ENCODE peak calls at places on chromosomes 5 and 9, in four cellular contexts. O is mammary epithelial cell; V is psoas muscle; B is effector memory CD4-positive, alpha-beta T cell. J is an unnamed sample.

GRCh38 chr5:76943006-76943405 is 9.8 kb upstream of the CRHBP start:
- DNase-seq in O (no peak), V (no peak), B (no peak), J (no peak)

GRCh38 chr9:77896269-77897245 is 135.1 kb downstream of the GNAQ start:
- DNase-seq in B (no peak), O (no peak), V (peak; percentile 33), J (no peak)

GRCh38 chr5:158286827-158287226 is 427.9 kb upstream of the CLINT1 start:
- DNase-seq in B (no peak), O (no peak), V (no peak), J (no peak)

GRCh38 chr5:54548565-54548964 is 31.0 kb downstream of the SNX18 start:
- DNase-seq in B (no peak), O (no peak), V (no peak), J (no peak)

GRCh38 chr9:34993502-34994428 is 4.2 kb downstream of the DNAJB5 start:
- DNase-seq in B (no peak), V (peak; percentile 95), O (no peak), J (peak; percentile 74)

GRCh38 chr9:116494815-116495634 is 192.1 kb upstream of the TRIM32 start:
- DNase-seq in V (no peak), O (no peak), B (no peak), J (no peak)

GRCh38 chr5:151038801-151039238 is 18.4 kb downstream of the GPX3 start:
- DNase-seq in V (peak; percentile 62), O (peak; percentile 68), B (no peak), J (peak; percentile 62)

GRCh38 chr5:77707786-77708185 is 68.4 kb downstream of the TBCA start:
- DNase-seq in O (no peak), V (no peak), B (no peak), J (no peak)

GRCh38 chr5:55820488-55820887 is 30.7 kb upstream of the IL31RA start:
- DNase-seq in O (no peak), B (no peak), V (no peak), J (no peak)

GRCh38 chr9:80964374-80964773 is 725.0 kb downstream of the TLE1 start:
- DNase-seq in V (no peak), O (no peak), B (no peak), J (no peak)

DNA sequence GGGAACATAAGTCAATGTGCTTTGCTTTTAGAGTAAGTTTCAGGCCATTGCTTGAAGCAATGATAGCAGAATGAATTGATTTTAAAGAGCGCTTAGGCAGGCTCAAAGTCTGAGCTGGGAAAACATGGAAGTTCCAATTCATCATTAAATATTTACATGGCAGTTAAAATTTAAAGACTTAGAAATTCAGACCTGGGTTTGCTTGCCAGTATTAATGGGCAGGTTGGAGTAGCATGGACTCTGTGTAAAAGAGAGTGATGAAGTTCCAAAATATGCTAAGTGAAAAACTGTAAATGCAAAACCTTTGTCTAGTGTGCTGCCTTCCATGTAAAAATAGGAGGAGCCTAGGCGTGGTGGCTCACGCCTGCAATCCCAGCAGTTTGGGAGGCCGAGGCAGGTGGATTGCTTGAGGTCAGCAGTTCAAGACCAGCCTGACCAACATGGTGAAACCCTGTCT is 48.3 kb upstream of the PIK3R1 start:
- DNase-seq in V (no peak), B (no peak), O (no peak), J (no peak)
- H3K27ac ChIP-seq in V (no peak overlapping the region), B (no peak overlapping the region), O (no peak overlapping the region), J (no peak overlapping the region)

GRCh38 chr9:133346021-133346713 is 1.8 kb downstream of the MED22 start:
- DNase-seq in B (no peak), V (no peak), O (no peak), J (no peak)
- H3K4me1 ChIP-seq in B (peaks cover 18% of the 10 kb centered on the region), V (peaks cover 29% of the 10 kb centered on the region), O (peaks cover 17% of the 10 kb centered on the region), J (peaks cover 29% of the 10 kb centered on the region)

GRCh38 chr9:86099695-86100364 is 472 bp upstream of the GOLM1 start:
- DNase-seq in O (peak; percentile 14), V (no peak), B (no peak), J (no peak)
- H3K4me3 ChIP-seq in O (peak overlapping the region; percentile 56), V (peak overlapping the region; percentile 80), B (peak overlapping the region; percentile 49), J (peak overlapping the region; percentile 82)

GRCh38 chr9:112332977-112333638 is at the start of gene PTBP3:
- DNase-seq in B (peak; percentile 68), O (peak; percentile 84), V (peak; percentile 89), J (peak; percentile 97)

GRCh38 chr9:112333639-112334318 is 360 bp upstream of the PTBP3 start:
- DNase-seq in B (peak; percentile 89), O (peak; percentile 94), V (peak; percentile 97), J (peak; percentile 99)

GRCh38 chr9:112332674-112332976 is 794 bp downstream of the PTBP3 start:
- DNase-seq in O (no peak), V (no peak), B (no peak), J (no peak)

GRCh38 chr9:112332272-112332671 is 1.1 kb downstream of the PTBP3 start:
- DNase-seq in V (no peak), O (no peak), B (no peak), J (no peak)

GRCh38 chr9:112334319-112334828 is 955 bp upstream of the PTBP3 start:
- DNase-seq in O (peak; percentile 58), B (peak; percentile 27), V (no peak), J (no peak)
- H3K27ac ChIP-seq in O (peak overlapping the region; percentile 93), B (peak overlapping the region; percentile 94), V (peak overlapping the region; percentile 94), J (peak overlapping the region; percentile 100)

GRCh38 chr9:118444403-118444802 is 740.2 kb downstream of the TLR4 start:
- DNase-seq in V (no peak), O (no peak), B (no peak), J (no peak)
- H3K4me1 ChIP-seq in V (no peaks in the 10 kb centered on the region), O (no peaks in the 10 kb centered on the region), B (no peaks in the 10 kb centered on the region), J (no peaks in the 10 kb centered on the region)

GRCh38 chr9:129763235-129763917 is 10.5 kb upstream of the PTGES start:
- DNase-seq in B (no peak), O (no peak), V (no peak), J (no peak)

GRCh38 chr9:129759804-129760502 is 7.1 kb upstream of the PTGES start:
- DNase-seq in B (no peak), V (no peak), O (no peak), J (no peak)

GRCh38 chr9:129759329-129759728 is 6.5 kb upstream of the PTGES start:
- DNase-seq in B (no peak), O (no peak), V (no peak), J (no peak)

GRCh38 chr9:129761293-129761900 is 8.6 kb upstream of the PTGES start:
- DNase-seq in V (no peak), B (no peak), O (no peak), J (no peak)

GRCh38 chr9:129761901-129762359 is 9.1 kb upstream of the PTGES start:
- DNase-seq in V (no peak), B (no peak), O (no peak), J (no peak)
- H3K4me3 ChIP-seq in V (no peak overlapping the region), B (no peak overlapping the region), O (no peak overlapping the region), J (no peak overlapping the region)

GRCh38 chr5:132812123-132812948 is 766 bp upstream of the SOWAHA start:
- DNase-seq in V (no peak), B (no peak), O (no peak), J (no peak)
- H3K27ac ChIP-seq in V (no peak overlapping the region), B (no peak overlapping the region), O (no peak overlapping the region), J (no peak overlapping the region)

GRCh38 chr9:121746411-121746810 is 95.0 kb downstream of the DAB2IP start:
- DNase-seq in B (no peak), O (no peak), V (no peak), J (no peak)
- H3K4me1 ChIP-seq in B (no peaks in the 10 kb centered on the region), O (peaks cover 77% of the 10 kb centered on the region), V (peaks cover 85% of the 10 kb centered on the region), J (peaks cover 82% of the 10 kb centered on the region)

J was measured in spleen.